ENCODE peak calls at places on chromosomes 6 and 20, in five cellular contexts. J is sciatic nerve; X is activated T-cell treated with anti-CD3 and anti-CD28 coated beads, Interleukin-2, amount 50 U/mL, for 72 hours; Z is activated CD4-positive, alpha-beta T cell treated with anti-CD3 and anti-CD28 coated beads for 36 hours; Q is T-cell. M is an unnamed sample.

GRCh38 chr20:32278199-32278643 is 770 bp downstream of the KIF3B start:
- ATAC-seq in X (peak), Z (peak), Q (peak), J (peak), M (peak)

GRCh38 chr20:2800590-2801458 is at the start of gene CPXM1:
- ATAC-seq in Q (peak), Z (peak), X (peak), J (no peak), M (peak)

GRCh38 chr20:63394069-63394468 is 32.9 kb upstream of the CHRNA4 start:
- ATAC-seq in Q (no peak), Z (no peak), X (no peak), J (no peak), M (no peak)

GRCh38 chr20:18543932-18544331 is 23.3 kb upstream of the SMIM26 start:
- ATAC-seq in Z (no peak), Q (no peak), X (no peak), J (no peak), M (no peak)

GRCh38 chr6:16827627-16828026 is 66.4 kb upstream of the ATXN1 start:
- ATAC-seq in X (no peak), Q (no peak), J (no peak), Z (no peak), M (no peak)

GRCh38 chr6:30981942-30982772 is 1.4 kb upstream of the MUC21 start:
- ATAC-seq in Q (no peak), J (peak), X (no peak), Z (no peak), M (no peak)

GRCh38 chr20:54657268-54657826 is 182.0 kb downstream of the DOK5 start:
- ATAC-seq in Q (no peak), X (no peak), J (no peak), Z (no peak), M (no peak)

GRCh38 chr6:42281570-42281969 is 63.9 kb upstream of the MRPS10 start:
- ATAC-seq in Z (peak), Q (peak), J (no peak), X (peak), M (peak)

GRCh38 chr6:44932651-44933091 is 395.5 kb upstream of the RUNX2 start:
- ATAC-seq in Z (peak), X (peak), Q (peak), J (no peak), M (peak)

GRCh38 chr6:151269318-151269995 is 29.7 kb downstream of the AKAP12 start:
- ATAC-seq in Q (no peak), J (peak), Z (no peak), X (no peak), M (no peak)

GRCh38 chr6:125816828-125817280 is 26.1 kb downstream of the NCOA7 start:
- ATAC-seq in Q (no peak), X (peak), Z (peak), J (no peak), M (peak)

GRCh38 chr6:46022110-46022948 is 6.7 kb upstream of the CLIC5 start:
- ATAC-seq in X (peak), Q (no peak), Z (peak), J (no peak), M (peak)

GRCh38 chr6:153787341-153787606 is 251.8 kb upstream of the OPRM1 start:
- ATAC-seq in Q (no peak), Z (no peak), J (no peak), X (no peak), M (no peak)

GRCh38 chr6:125781307-125781868 is 9.4 kb upstream of the NCOA7 start:
- ATAC-seq in J (peak), Z (peak), X (no peak), Q (peak), M (peak)

GRCh38 chr20:41245086-41245707 is 72.3 kb downstream of the ZHX3 start:
- ATAC-seq in J (peak), Z (peak), X (peak), Q (no peak), M (no peak)

GRCh38 chr6:90044182-90044832 is 150.0 kb downstream of the GJA10 start:
- ATAC-seq in Z (no peak), Q (no peak), J (no peak), X (no peak), M (peak)

GRCh38 chr20:4794846-4795245 is 73.1 kb downstream of the PRND start:
- ATAC-seq in X (peak), Q (no peak), J (peak), Z (no peak), M (no peak)

GRCh38 chr20:58092353-58092752 is 136.1 kb downstream of the ANKRD60 start:
- ATAC-seq in J (no peak), Q (no peak), Z (no peak), X (no peak), M (no peak)

GRCh38 chr20:61531553-61532345 is 279.7 kb downstream of the CDH4 start:
- ATAC-seq in X (no peak), Z (no peak), Q (no peak), J (no peak), M (no peak)

GRCh38 chr6:70849348-70850069 is 107.4 kb downstream of the B3GAT2 start:
- ATAC-seq in Z (no peak), X (no peak), J (no peak), Q (no peak), M (no peak)

GRCh38 chr6:107330190-107330589 is 129.2 kb downstream of the PDSS2 start:
- ATAC-seq in Q (no peak), X (peak), J (no peak), Z (peak), M (peak)

GRCh38 chr6:36980129-36980528 is 5.9 kb downstream of the MTCH1 start:
- ATAC-seq in J (no peak), Q (no peak), Z (no peak), X (no peak), M (no peak)

GRCh38 chr6:139369568-139370046 is 4.8 kb downstream of the CITED2 start:
- ATAC-seq in Q (no peak), X (no peak), J (no peak), Z (no peak), M (no peak)

GRCh38 chr6:156883497-156884252 is 106.5 kb downstream of the ARID1B start:
- ATAC-seq in Z (peak), Q (no peak), J (no peak), X (peak), M (peak)

GRCh38 chr6:135118142-135118730 is 62.9 kb upstream of the MYB start:
- ATAC-seq in J (no peak), Z (no peak), X (no peak), Q (no peak), M (no peak)

GRCh38 chr6:79173378-79173777 is 61.1 kb downstream of the HMGN3 start:
- ATAC-seq in Q (no peak), X (no peak), J (no peak), Z (no peak), M (no peak)